ENCODE peak calls at places on chromosomes 11 and 22, in five cellular contexts. One of them, this sample, is unnamed. For H3K36me3 and H3K27me3, the result is how much of the 10 kb centered on the place peaks cover.

GRCh38 chr22:30717331-30717921 is 22.8 kb downstream of the OSBP2 start:
- DNase-seq in psoas muscle: no peak
- DNase-seq in lung: no peak
- DNase-seq in Caco-2: no peak
- DNase-seq in SJSA1: peak
- DNase-seq in this sample: no peak

GRCh38 chr11:57597461-57597892 is at the start of gene SERPING1:
- DNase-seq in Caco-2: no peak
- DNase-seq in psoas muscle: peak
- DNase-seq in SJSA1: no peak
- DNase-seq in lung: peak
- DNase-seq in this sample: no peak

GRCh38 chr11:27124514-27125264 is 84.1 kb downstream of the BBOX1 start:
- DNase-seq in psoas muscle: no peak
- DNase-seq in SJSA1: no peak
- DNase-seq in Caco-2: no peak
- DNase-seq in lung: no peak
- DNase-seq in this sample: no peak

GRCh38 chr11:10550503-10550902 is 9.5 kb upstream of the RNF141 start:
- DNase-seq in psoas muscle: no peak
- DNase-seq in lung: no peak
- DNase-seq in Caco-2: no peak
- DNase-seq in SJSA1: no peak
- DNase-seq in this sample: no peak

GRCh38 chr11:78419327-78419726 is 1.7 kb upstream of the GAB2 start:
- DNase-seq in Caco-2: no peak
- DNase-seq in lung: peak
- DNase-seq in SJSA1: no peak
- DNase-seq in psoas muscle: peak
- DNase-seq in this sample: no peak

GRCh38 chr11:72617080-72617744 is 57.0 kb downstream of the PDE2A start:
- DNase-seq in SJSA1: no peak
- DNase-seq in Caco-2: no peak
- DNase-seq in psoas muscle: peak
- DNase-seq in lung: no peak
- DNase-seq in this sample: no peak

GRCh38 chr11:62599909-62600308 is 1.8 kb downstream of the MTA2 start:
- DNase-seq in Caco-2: no peak
- DNase-seq in psoas muscle: no peak
- DNase-seq in SJSA1: no peak
- DNase-seq in lung: no peak
- DNase-seq in this sample: no peak

GRCh38 chr22:48098243-48098935 is 1335.9 kb downstream of the TBC1D22A start:
- DNase-seq in lung: no peak
- DNase-seq in Caco-2: no peak
- DNase-seq in psoas muscle: no peak
- DNase-seq in SJSA1: no peak
- DNase-seq in this sample: no peak

GRCh38 chr22:49632199-49633009 is 195.3 kb downstream of the BRD1 start:
- DNase-seq in lung: peak
- DNase-seq in SJSA1: no peak
- DNase-seq in Caco-2: peak
- DNase-seq in psoas muscle: peak
- DNase-seq in this sample: no peak

GRCh38 chr11:130525307-130525706 is 76.9 kb downstream of the ADAMTS15 start:
- DNase-seq in psoas muscle: no peak
- DNase-seq in SJSA1: no peak
- DNase-seq in Caco-2: no peak
- DNase-seq in lung: no peak
- DNase-seq in this sample: no peak

GRCh38 chr11:43486141-43486540 is 127.4 kb downstream of the TTC17 start:
- DNase-seq in SJSA1: no peak
- DNase-seq in Caco-2: no peak
- DNase-seq in psoas muscle: no peak
- DNase-seq in lung: no peak
- DNase-seq in this sample: no peak

GRCh38 chr11:67022341-67022933 is 497 bp upstream of the SYT12 start:
- DNase-seq in SJSA1: peak
- DNase-seq in lung: no peak
- DNase-seq in Caco-2: no peak
- DNase-seq in psoas muscle: peak
- DNase-seq in this sample: no peak

GRCh38 chr11:104467414-104467813 is 303.5 kb upstream of the PDGFD start:
- DNase-seq in Caco-2: no peak
- DNase-seq in psoas muscle: no peak
- DNase-seq in lung: no peak
- DNase-seq in SJSA1: no peak
- DNase-seq in this sample: no peak

GRCh38 chr11:12581923-12582322 is 92.3 kb upstream of the TEAD1 start:
- DNase-seq in SJSA1: peak
- DNase-seq in lung: peak
- DNase-seq in Caco-2: no peak
- DNase-seq in psoas muscle: no peak
- DNase-seq in this sample: no peak

GRCh38 chr22:32618461-32619140 is 144.0 kb downstream of the FBXO7 start:
- DNase-seq in SJSA1: no peak
- DNase-seq in Caco-2: no peak
- DNase-seq in lung: no peak
- DNase-seq in psoas muscle: peak
- DNase-seq in this sample: no peak

GRCh38 chr11:15507592-15507991 is 392.9 kb downstream of the INSC start:
- DNase-seq in Caco-2: peak
- DNase-seq in lung: no peak
- DNase-seq in SJSA1: no peak
- DNase-seq in psoas muscle: no peak
- DNase-seq in this sample: no peak

GRCh38 chr22:43213066-43213465 is 26.1 kb upstream of the TTLL12 start:
- DNase-seq in psoas muscle: no peak
- DNase-seq in SJSA1: no peak
- DNase-seq in Caco-2: no peak
- DNase-seq in lung: no peak
- DNase-seq in this sample: no peak

GRCh38 chr11:17683378-17684161 is 35.8 kb upstream of the MYOD1 start:
- DNase-seq in psoas muscle: peak
- DNase-seq in SJSA1: peak
- DNase-seq in lung: no peak
- DNase-seq in Caco-2: no peak
- DNase-seq in this sample: no peak

GRCh38 chr11:111476366-111476765 is 35.8 kb downstream of the BTG4 start:
- DNase-seq in lung: no peak
- DNase-seq in psoas muscle: no peak
- DNase-seq in SJSA1: no peak
- DNase-seq in Caco-2: no peak
- DNase-seq in this sample: no peak

GRCh38 chr22:41197808-41198585 is 7.1 kb upstream of the L3MBTL2 start:
- DNase-seq in Caco-2: no peak
- DNase-seq in lung: no peak
- DNase-seq in SJSA1: no peak
- DNase-seq in psoas muscle: no peak
- DNase-seq in this sample: peak

GRCh38 chr22:39177456-39177775 is 24.9 kb upstream of the CBX7 start:
- DNase-seq in SJSA1: no peak
- DNase-seq in psoas muscle: no peak
- DNase-seq in Caco-2: no peak
- DNase-seq in lung: no peak
- DNase-seq in this sample: no peak

GRCh38 chr11:2690596-2691354 is 9.0 kb downstream of the KCNQ1OT1 start:
- DNase-seq in psoas muscle: no peak
- DNase-seq in Caco-2: peak
- DNase-seq in SJSA1: no peak
- DNase-seq in lung: no peak
- DNase-seq in this sample: no peak

GRCh38 chr22:36470994-36471331 is 10.5 kb downstream of the TXN2 start:
- DNase-seq in SJSA1: no peak
- DNase-seq in Caco-2: no peak
- DNase-seq in psoas muscle: no peak
- DNase-seq in lung: no peak
- DNase-seq in this sample: no peak

GRCh38 chr11:21511835-21512440 is 680.9 kb upstream of the ANO5 start:
- DNase-seq in lung: peak
- DNase-seq in SJSA1: no peak
- DNase-seq in Caco-2: peak
- DNase-seq in psoas muscle: peak
- DNase-seq in this sample: peak

DNA sequence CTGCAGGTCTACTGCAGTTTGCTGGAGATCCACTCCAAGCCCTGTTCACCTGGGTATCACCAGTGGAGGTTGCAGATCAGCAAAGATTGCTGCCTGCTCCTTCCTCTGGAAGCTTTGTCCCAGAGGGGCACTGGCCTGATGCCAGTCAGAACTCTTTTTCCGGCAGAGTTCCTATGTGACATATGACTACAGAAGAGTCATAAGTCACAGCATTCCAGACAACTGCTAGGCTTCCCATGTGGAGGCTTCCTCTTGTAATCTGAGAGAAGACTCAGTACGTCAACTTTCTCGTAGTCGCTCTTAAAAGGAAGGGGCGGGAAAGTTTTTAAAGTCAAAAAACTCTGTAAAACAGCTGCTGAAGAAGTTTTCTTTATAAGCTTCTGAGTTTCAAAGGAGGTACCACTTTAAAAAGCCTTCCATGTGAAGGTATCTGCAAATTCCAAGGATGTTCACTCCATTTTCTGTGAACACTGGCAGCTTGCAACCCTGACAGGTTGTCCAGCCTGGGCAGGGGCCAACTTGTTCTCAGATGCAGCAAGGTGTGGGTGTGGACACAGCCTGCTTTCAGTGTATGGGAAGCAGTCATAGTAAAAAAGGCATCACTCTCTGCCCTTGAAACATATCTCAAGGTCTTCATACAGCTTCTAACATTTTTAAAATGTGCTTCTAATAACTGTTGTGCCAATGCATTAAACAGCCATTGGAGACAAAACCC is 97.8 kb downstream of the ME3 start:
- DNase-seq in SJSA1: peak
- DNase-seq in psoas muscle: no peak
- DNase-seq in Caco-2: no peak
- DNase-seq in lung: no peak
- DNase-seq in this sample: no peak
- H3K36me3 ChIP-seq in SJSA1: under half
- H3K36me3 ChIP-seq in psoas muscle: under half
- H3K36me3 ChIP-seq in Caco-2: under half
- H3K36me3 ChIP-seq in lung: under half
- H3K36me3 ChIP-seq in this sample: under half

DNA sequence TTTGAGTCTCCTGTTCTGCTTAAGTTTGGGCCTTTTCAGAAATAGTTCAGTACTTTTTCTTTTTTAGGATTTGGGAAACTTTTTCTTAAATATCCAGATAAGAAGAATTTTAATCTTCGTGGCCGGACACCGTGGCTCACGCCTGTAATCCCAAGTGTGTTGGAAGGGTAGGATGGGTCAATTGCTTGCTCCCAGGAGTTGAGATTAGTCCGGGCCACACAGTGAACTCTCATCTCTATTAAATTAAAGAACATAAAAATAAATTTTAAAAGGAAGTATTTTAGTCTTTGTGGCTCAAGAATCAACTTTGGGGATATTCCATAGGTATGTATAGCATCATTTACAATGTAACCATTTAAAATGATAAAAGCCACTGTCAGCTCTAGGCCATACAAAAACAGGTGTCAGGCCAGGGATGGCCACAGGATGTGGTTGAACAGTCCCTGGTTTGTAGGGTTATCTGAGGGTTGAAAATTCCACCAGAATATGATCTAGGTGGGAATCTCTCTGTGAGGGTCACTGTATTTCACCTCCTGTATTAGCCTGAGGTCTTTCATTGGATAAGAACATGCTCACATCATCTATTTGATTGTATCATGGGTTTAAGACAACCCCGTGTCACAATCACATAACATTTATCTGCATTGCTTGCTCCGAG is 115.6 kb downstream of the GGTLC2 start:
- DNase-seq in psoas muscle: no peak
- DNase-seq in SJSA1: no peak
- DNase-seq in lung: no peak
- DNase-seq in Caco-2: no peak
- DNase-seq in this sample: no peak
- H3K27me3 ChIP-seq in psoas muscle: under half
- H3K27me3 ChIP-seq in SJSA1: under half
- H3K27me3 ChIP-seq in lung: under half
- H3K27me3 ChIP-seq in Caco-2: under half
- H3K27me3 ChIP-seq in this sample: under half

GRCh38 chr22:19460036-19460435 is 12.5 kb upstream of the C22orf39 start:
- DNase-seq in lung: no peak
- DNase-seq in Caco-2: no peak
- DNase-seq in psoas muscle: no peak
- DNase-seq in SJSA1: no peak
- DNase-seq in this sample: no peak

GRCh38 chr22:19463491-19464469 is 15.2 kb downstream of the UFD1 start:
- DNase-seq in Caco-2: no peak
- DNase-seq in lung: no peak
- DNase-seq in psoas muscle: peak
- DNase-seq in SJSA1: peak
- DNase-seq in this sample: peak

GRCh38 chr22:19463008-19463407 is 15.5 kb upstream of the C22orf39 start:
- DNase-seq in psoas muscle: no peak
- DNase-seq in Caco-2: no peak
- DNase-seq in SJSA1: no peak
- DNase-seq in lung: no peak
- DNase-seq in this sample: no peak

GRCh38 chr22:19464546-19464945 is 14.4 kb downstream of the UFD1 start:
- DNase-seq in SJSA1: no peak
- DNase-seq in psoas muscle: no peak
- DNase-seq in Caco-2: no peak
- DNase-seq in lung: no peak
- DNase-seq in this sample: no peak

GRCh38 chr22:19461506-19461905 is 14.0 kb upstream of the C22orf39 start:
- DNase-seq in Caco-2: no peak
- DNase-seq in SJSA1: no peak
- DNase-seq in psoas muscle: no peak
- DNase-seq in lung: no peak
- DNase-seq in this sample: no peak
- H3K36me3 ChIP-seq in Caco-2: under half
- H3K36me3 ChIP-seq in SJSA1: half or more
- H3K36me3 ChIP-seq in psoas muscle: under half
- H3K36me3 ChIP-seq in lung: under half
- H3K36me3 ChIP-seq in this sample: half or more

DNA sequence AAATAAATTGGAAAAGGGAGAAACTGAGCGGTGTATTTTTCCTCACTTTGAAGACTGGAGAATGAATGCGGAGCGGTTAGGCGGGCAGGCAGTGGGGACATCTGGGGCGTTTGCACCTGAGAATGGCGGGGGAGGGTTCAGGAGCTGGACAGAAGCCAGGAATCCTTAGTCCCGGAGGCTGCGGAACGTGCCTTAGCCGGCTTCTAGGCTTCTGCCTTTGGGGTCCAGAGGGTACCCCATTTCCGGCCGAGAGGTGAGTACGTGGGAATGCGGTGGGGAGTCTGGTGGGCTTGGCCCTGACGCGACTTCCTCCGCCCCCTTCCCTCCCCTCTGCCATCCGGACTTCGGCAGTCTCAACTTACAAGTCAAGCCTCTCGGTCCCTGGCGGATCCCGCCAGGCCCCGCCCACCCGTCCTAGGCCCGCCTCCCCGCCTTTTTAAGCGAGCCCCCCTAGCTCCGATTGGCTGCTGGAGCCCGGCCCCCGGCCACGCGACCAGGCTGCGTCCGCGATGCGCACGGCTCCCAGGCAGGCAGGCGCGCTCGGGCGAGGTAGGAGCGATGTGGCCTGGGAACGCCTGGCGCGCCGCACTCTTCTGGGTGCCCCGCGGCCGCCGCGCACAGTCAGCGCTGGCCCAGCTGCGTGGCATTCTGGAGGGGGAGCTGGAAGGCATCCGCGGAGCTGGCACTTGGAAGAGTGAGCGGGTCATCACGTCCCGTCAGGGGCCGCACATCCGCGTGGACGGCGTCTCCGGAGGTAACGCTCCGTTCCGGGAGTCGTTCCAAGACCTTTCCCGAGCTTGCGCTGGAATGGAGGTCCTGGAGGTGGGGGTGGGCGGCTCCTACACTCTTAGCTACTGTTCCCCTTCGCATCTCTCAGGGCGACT is at the start of gene GCAT:
- DNase-seq in psoas muscle: peak
- DNase-seq in lung: peak
- DNase-seq in Caco-2: peak
- DNase-seq in SJSA1: peak
- DNase-seq in this sample: peak
- H3K27me3 ChIP-seq in psoas muscle: under half
- H3K27me3 ChIP-seq in lung: under half
- H3K27me3 ChIP-seq in Caco-2: under half
- H3K27me3 ChIP-seq in SJSA1: under half
- H3K27me3 ChIP-seq in this sample: under half